ENCODE peak calls at places on chromosomes 3 and 15, in six cellular contexts. One of them, this sample, is unnamed.

GRCh38 chr3:36193448-36193847 is 186.9 kb upstream of the STAC start:
- DNase-seq in cardiac muscle cell: no peak
- DNase-seq in tibial artery: no peak
- DNase-seq in PC-3: peak; percentile 9
- DNase-seq in heart right ventricle: no peak
- DNase-seq in tibial nerve: no peak
- DNase-seq in this sample: no peak

GRCh38 chr3:40770046-40770445 is 245.3 kb downstream of the ZNF621 start:
- DNase-seq in cardiac muscle cell: no peak
- DNase-seq in tibial artery: no peak
- DNase-seq in PC-3: peak; percentile 5
- DNase-seq in heart right ventricle: no peak
- DNase-seq in tibial nerve: no peak
- DNase-seq in this sample: no peak

GRCh38 chr15:26087395-26087794 is 224.3 kb upstream of the ATP10A start:
- DNase-seq in cardiac muscle cell: no peak
- DNase-seq in tibial artery: no peak
- DNase-seq in PC-3: peak; percentile 68
- DNase-seq in heart right ventricle: no peak
- DNase-seq in tibial nerve: no peak
- DNase-seq in this sample: no peak

GRCh38 chr3:26438325-26438940 is 184.1 kb upstream of the LRRC3B start:
- DNase-seq in cardiac muscle cell: no peak
- DNase-seq in tibial artery: no peak
- DNase-seq in PC-3: no peak
- DNase-seq in heart right ventricle: no peak
- DNase-seq in tibial nerve: no peak
- DNase-seq in this sample: no peak

GRCh38 chr3:184662192-184662591 is 49.7 kb downstream of the MAGEF1 start:
- DNase-seq in cardiac muscle cell: peak; percentile 64
- DNase-seq in tibial artery: no peak
- DNase-seq in PC-3: no peak
- DNase-seq in heart right ventricle: no peak
- DNase-seq in tibial nerve: no peak
- DNase-seq in this sample: no peak

GRCh38 chr3:13040381-13041074 is 32.7 kb downstream of the IQSEC1 start:
- DNase-seq in cardiac muscle cell: no peak
- DNase-seq in tibial artery: no peak
- DNase-seq in PC-3: no peak
- DNase-seq in heart right ventricle: no peak
- DNase-seq in tibial nerve: no peak
- DNase-seq in this sample: no peak

GRCh38 chr3:11604139-11604895 is 39.4 kb downstream of the VGLL4 start:
- DNase-seq in cardiac muscle cell: no peak
- DNase-seq in tibial artery: no peak
- DNase-seq in PC-3: no peak
- DNase-seq in heart right ventricle: no peak
- DNase-seq in tibial nerve: no peak
- DNase-seq in this sample: no peak

GRCh38 chr3:73143821-73144237 is 82.4 kb downstream of the EBLN2 start:
- DNase-seq in cardiac muscle cell: no peak
- DNase-seq in tibial artery: no peak
- DNase-seq in PC-3: no peak
- DNase-seq in heart right ventricle: no peak
- DNase-seq in tibial nerve: peak; percentile 31
- DNase-seq in this sample: no peak

GRCh38 chr15:64503197-64503596 is 42.8 kb downstream of the ZNF609 start:
- DNase-seq in cardiac muscle cell: peak; percentile 64
- DNase-seq in tibial artery: no peak
- DNase-seq in PC-3: no peak
- DNase-seq in heart right ventricle: no peak
- DNase-seq in tibial nerve: no peak
- DNase-seq in this sample: no peak

GRCh38 chr15:69443032-69443611 is 9.5 kb upstream of the RPLP1 start:
- DNase-seq in cardiac muscle cell: no peak
- DNase-seq in tibial artery: no peak
- DNase-seq in PC-3: no peak
- DNase-seq in heart right ventricle: no peak
- DNase-seq in tibial nerve: no peak
- DNase-seq in this sample: no peak

GRCh38 chr3:71784914-71785593 is at the start of gene PROK2:
- DNase-seq in cardiac muscle cell: peak; percentile 56
- DNase-seq in tibial artery: no peak
- DNase-seq in PC-3: no peak
- DNase-seq in heart right ventricle: no peak
- DNase-seq in tibial nerve: no peak
- DNase-seq in this sample: no peak

GRCh38 chr3:141498592-141499223 is 11.9 kb downstream of the RASA2 start:
- DNase-seq in cardiac muscle cell: no peak
- DNase-seq in tibial artery: no peak
- DNase-seq in PC-3: no peak
- DNase-seq in heart right ventricle: peak; percentile 37
- DNase-seq in tibial nerve: peak; percentile 38
- DNase-seq in this sample: peak; percentile 45

GRCh38 chr15:92392966-92393286 is 755 bp upstream of the ST8SIA2 start:
- DNase-seq in cardiac muscle cell: no peak
- DNase-seq in tibial artery: no peak
- DNase-seq in PC-3: no peak
- DNase-seq in heart right ventricle: no peak
- DNase-seq in tibial nerve: no peak
- DNase-seq in this sample: no peak

GRCh38 chr15:84715442-84716035 is 400 bp downstream of the SEC11A start:
- DNase-seq in cardiac muscle cell: peak; percentile 52
- DNase-seq in tibial artery: peak; percentile 66
- DNase-seq in PC-3: peak; percentile 13
- DNase-seq in heart right ventricle: no peak
- DNase-seq in tibial nerve: no peak
- DNase-seq in this sample: peak; percentile 59

GRCh38 chr15:69862540-69862939 is 235.2 kb downstream of the TLE3 start:
- DNase-seq in cardiac muscle cell: no peak
- DNase-seq in tibial artery: no peak
- DNase-seq in PC-3: peak; percentile 11
- DNase-seq in heart right ventricle: no peak
- DNase-seq in tibial nerve: no peak
- DNase-seq in this sample: no peak

GRCh38 chr3:51269466-51269865 is 115.6 kb upstream of the MANF start:
- DNase-seq in cardiac muscle cell: no peak
- DNase-seq in tibial artery: no peak
- DNase-seq in PC-3: peak; percentile 25
- DNase-seq in heart right ventricle: no peak
- DNase-seq in tibial nerve: no peak
- DNase-seq in this sample: no peak
- TF ChIP-seq CTCF in cardiac muscle cell: no peak
- TF ChIP-seq CTCF in tibial artery: no peak
- TF ChIP-seq CTCF in PC-3: peak; percentile 37
- TF ChIP-seq CTCF in heart right ventricle: no peak
- TF ChIP-seq CTCF in tibial nerve: no peak
- TF ChIP-seq CTCF in this sample: no peak

DNA sequence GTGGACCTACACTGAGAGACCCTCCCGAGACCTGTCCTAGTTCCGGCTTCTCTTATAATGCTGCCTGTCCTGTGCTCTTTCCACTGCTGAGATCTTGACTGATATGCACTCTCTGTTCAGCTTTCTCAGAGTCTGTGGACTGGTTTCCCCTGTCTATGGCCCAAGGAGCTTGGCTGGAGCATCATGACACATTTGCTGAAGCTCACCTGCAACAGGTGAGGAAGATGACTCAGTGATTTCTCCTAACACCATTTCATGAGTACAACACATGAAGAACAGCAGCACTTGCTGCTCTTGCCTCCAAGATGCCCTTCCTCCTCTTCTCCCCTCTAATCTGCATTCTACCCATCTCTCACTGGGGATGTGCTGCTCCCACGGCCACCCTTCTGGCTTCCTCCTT is 92.1 kb downstream of the DUT start:
- DNase-seq in cardiac muscle cell: no peak
- DNase-seq in tibial artery: no peak
- DNase-seq in PC-3: no peak
- DNase-seq in heart right ventricle: no peak
- DNase-seq in tibial nerve: no peak
- DNase-seq in this sample: no peak
- H3K36me3 ChIP-seq in cardiac muscle cell: no peaks in the 10 kb centered on the region
- H3K36me3 ChIP-seq in tibial artery: peaks cover 79% of the 10 kb centered on the region
- H3K36me3 ChIP-seq in PC-3: no peaks in the 10 kb centered on the region
- H3K36me3 ChIP-seq in heart right ventricle: no peaks in the 10 kb centered on the region
- H3K36me3 ChIP-seq in tibial nerve: no peaks in the 10 kb centered on the region
- H3K36me3 ChIP-seq in this sample: no peaks in the 10 kb centered on the region

GRCh38 chr3:15051531-15051930 is 13.6 kb downstream of the MRPS25 start:
- DNase-seq in cardiac muscle cell: peak; percentile 62
- DNase-seq in tibial artery: no peak
- DNase-seq in PC-3: peak; percentile 62
- DNase-seq in heart right ventricle: no peak
- DNase-seq in tibial nerve: no peak
- DNase-seq in this sample: peak; percentile 44
- TF ChIP-seq CTCF in cardiac muscle cell: peak; percentile 75
- TF ChIP-seq CTCF in tibial artery: peak; percentile 26
- TF ChIP-seq CTCF in PC-3: peak; percentile 77
- TF ChIP-seq CTCF in heart right ventricle: no peak
- TF ChIP-seq CTCF in tibial nerve: peak; percentile 31
- TF ChIP-seq CTCF in this sample: no peak

DNA sequence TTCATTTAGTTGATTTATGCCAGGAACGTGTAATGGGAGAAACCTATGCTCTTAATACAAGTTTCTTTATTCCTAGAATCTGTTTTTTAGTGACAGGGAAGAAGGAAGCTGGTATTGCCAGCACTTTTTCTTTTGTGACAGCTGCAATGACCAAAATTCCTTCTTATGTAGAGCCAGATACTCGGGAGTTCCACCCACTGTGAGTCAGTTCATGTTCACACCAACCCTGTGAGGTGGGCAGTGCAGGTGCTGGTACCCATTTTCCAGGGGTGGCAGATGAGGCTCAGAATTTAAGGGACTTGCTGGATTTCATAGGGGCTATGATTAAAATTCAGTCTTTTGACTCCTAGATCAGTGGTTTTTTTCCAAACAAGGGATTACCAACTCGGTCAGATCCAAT is 34.7 kb downstream of the OXNAD1 start:
- DNase-seq in cardiac muscle cell: no peak
- DNase-seq in tibial artery: no peak
- DNase-seq in PC-3: no peak
- DNase-seq in heart right ventricle: no peak
- DNase-seq in tibial nerve: no peak
- DNase-seq in this sample: no peak
- H3K36me3 ChIP-seq in cardiac muscle cell: no peaks in the 10 kb centered on the region
- H3K36me3 ChIP-seq in tibial artery: peaks cover 21% of the 10 kb centered on the region
- H3K36me3 ChIP-seq in PC-3: peaks cover 31% of the 10 kb centered on the region
- H3K36me3 ChIP-seq in heart right ventricle: no peaks in the 10 kb centered on the region
- H3K36me3 ChIP-seq in tibial nerve: no peaks in the 10 kb centered on the region
- H3K36me3 ChIP-seq in this sample: no peaks in the 10 kb centered on the region

GRCh38 chr3:167716920-167717319 is 17.8 kb downstream of the PDCD10 start:
- DNase-seq in cardiac muscle cell: no peak
- DNase-seq in tibial artery: no peak
- DNase-seq in PC-3: no peak
- DNase-seq in heart right ventricle: no peak
- DNase-seq in tibial nerve: no peak
- DNase-seq in this sample: peak; percentile 73

GRCh38 chr3:167711439-167711838 is 23.3 kb downstream of the PDCD10 start:
- DNase-seq in cardiac muscle cell: no peak
- DNase-seq in tibial artery: no peak
- DNase-seq in PC-3: no peak
- DNase-seq in heart right ventricle: no peak
- DNase-seq in tibial nerve: no peak
- DNase-seq in this sample: no peak

GRCh38 chr3:167712445-167712844 is 22.2 kb downstream of the PDCD10 start:
- DNase-seq in cardiac muscle cell: no peak
- DNase-seq in tibial artery: no peak
- DNase-seq in PC-3: no peak
- DNase-seq in heart right ventricle: no peak
- DNase-seq in tibial nerve: no peak
- DNase-seq in this sample: no peak

GRCh38 chr3:167718582-167718981 is 16.1 kb downstream of the PDCD10 start:
- DNase-seq in cardiac muscle cell: no peak
- DNase-seq in tibial artery: no peak
- DNase-seq in PC-3: no peak
- DNase-seq in heart right ventricle: no peak
- DNase-seq in tibial nerve: no peak
- DNase-seq in this sample: no peak

DNA sequence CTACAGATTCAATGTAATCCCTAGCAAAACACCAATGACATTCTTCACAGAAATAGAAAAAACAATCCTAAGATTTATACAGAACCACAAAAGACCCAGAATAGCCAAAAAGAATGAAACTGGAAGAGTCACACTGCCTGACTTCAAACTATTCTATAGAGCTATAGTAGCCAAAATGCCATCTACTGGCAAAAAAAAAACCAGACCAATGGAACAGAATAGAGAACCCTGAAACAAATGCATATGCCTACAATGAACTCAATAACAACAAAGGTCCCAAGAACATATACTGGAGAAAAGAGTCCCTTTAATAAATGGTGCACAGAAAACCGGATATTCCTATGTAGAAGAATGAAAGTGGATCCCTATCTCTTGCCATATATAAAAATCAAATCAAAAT is 19.8 kb downstream of the PDCD10 start:
- DNase-seq in cardiac muscle cell: no peak
- DNase-seq in tibial artery: no peak
- DNase-seq in PC-3: no peak
- DNase-seq in heart right ventricle: no peak
- DNase-seq in tibial nerve: no peak
- DNase-seq in this sample: no peak
- TF ChIP-seq CTCF in cardiac muscle cell: no peak
- TF ChIP-seq CTCF in tibial artery: no peak
- TF ChIP-seq CTCF in PC-3: no peak
- TF ChIP-seq CTCF in heart right ventricle: no peak
- TF ChIP-seq CTCF in tibial nerve: no peak
- TF ChIP-seq CTCF in this sample: no peak

DNA sequence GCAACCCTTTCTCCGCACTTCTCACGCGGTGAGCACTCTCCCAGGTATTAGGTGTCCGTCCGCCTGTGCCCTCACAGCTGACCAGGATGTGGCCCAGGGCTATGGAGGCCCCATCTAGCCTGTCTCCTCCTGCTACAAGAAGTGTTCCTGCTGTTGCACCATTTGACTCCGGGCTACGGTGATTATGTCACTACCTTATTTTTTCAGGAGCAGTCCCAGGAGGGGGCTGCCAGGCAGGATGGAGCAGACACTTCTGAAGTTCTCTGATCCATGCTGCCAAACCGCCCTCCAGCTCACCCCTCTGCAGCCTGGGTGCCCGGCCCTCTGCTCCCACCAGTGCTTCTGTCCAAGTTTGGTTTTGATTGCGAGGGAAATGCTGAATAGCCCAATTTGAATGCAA is 36.9 kb downstream of the ZXDC start:
- DNase-seq in cardiac muscle cell: no peak
- DNase-seq in tibial artery: no peak
- DNase-seq in PC-3: no peak
- DNase-seq in heart right ventricle: no peak
- DNase-seq in tibial nerve: no peak
- DNase-seq in this sample: no peak
- H3K36me3 ChIP-seq in cardiac muscle cell: peaks cover 23% of the 10 kb centered on the region
- H3K36me3 ChIP-seq in tibial artery: peaks cover 74% of the 10 kb centered on the region
- H3K36me3 ChIP-seq in PC-3: no peaks in the 10 kb centered on the region
- H3K36me3 ChIP-seq in heart right ventricle: peaks cover 6% of the 10 kb centered on the region
- H3K36me3 ChIP-seq in tibial nerve: no peaks in the 10 kb centered on the region
- H3K36me3 ChIP-seq in this sample: no peaks in the 10 kb centered on the region

This sample was measured in mucosa of descending colon.